ENCODE peak calls at places on chromosomes 11 and 22, in six cellular contexts. One of them, this sample, is unnamed.

GRCh38 chr11:82771781-82772180 is 38.1 kb upstream of the FAM181B start:
- DNase-seq in fibroblast of lung: no peak
- DNase-seq in cardiac muscle cell: no peak
- DNase-seq in psoas muscle: no peak
- DNase-seq in uterus: no peak
- DNase-seq in tibial nerve: no peak
- DNase-seq in this sample: no peak

GRCh38 chr11:68270334-68271022 is 1.3 kb downstream of the C11orf24 start:
- DNase-seq in fibroblast of lung: no peak
- DNase-seq in cardiac muscle cell: no peak
- DNase-seq in uterus: no peak
- DNase-seq in tibial nerve: peak; percentile 3
- DNase-seq in psoas muscle: no peak
- DNase-seq in this sample: no peak

GRCh38 chr22:47247609-47248240 is 485.3 kb downstream of the TBC1D22A start:
- DNase-seq in fibroblast of lung: no peak
- DNase-seq in cardiac muscle cell: no peak
- DNase-seq in psoas muscle: no peak
- DNase-seq in uterus: no peak
- DNase-seq in tibial nerve: no peak
- DNase-seq in this sample: no peak

GRCh38 chr22:30423296-30423958 is 2.1 kb upstream of the MTFP1 start:
- DNase-seq in uterus: peak; percentile 53
- DNase-seq in cardiac muscle cell: peak; percentile 51
- DNase-seq in fibroblast of lung: no peak
- DNase-seq in psoas muscle: no peak
- DNase-seq in tibial nerve: no peak
- DNase-seq in this sample: peak; percentile 69

GRCh38 chr11:73521621-73522020 is 76.3 kb downstream of the FAM168A start:
- DNase-seq in uterus: no peak
- DNase-seq in fibroblast of lung: no peak
- DNase-seq in psoas muscle: no peak
- DNase-seq in tibial nerve: no peak
- DNase-seq in cardiac muscle cell: no peak
- DNase-seq in this sample: no peak

GRCh38 chr11:57456960-57457642 is 3.2 kb upstream of the RTN4RL2 start:
- DNase-seq in tibial nerve: peak; percentile 95
- DNase-seq in uterus: peak; percentile 91
- DNase-seq in psoas muscle: peak; percentile 92
- DNase-seq in cardiac muscle cell: peak; percentile 91
- DNase-seq in fibroblast of lung: peak; percentile 87
- DNase-seq in this sample: peak; percentile 94

GRCh38 chr11:3022982-3023381 is 30.9 kb upstream of the NAP1L4 start:
- DNase-seq in tibial nerve: no peak
- DNase-seq in fibroblast of lung: peak; percentile 62
- DNase-seq in psoas muscle: no peak
- DNase-seq in uterus: no peak
- DNase-seq in cardiac muscle cell: no peak
- DNase-seq in this sample: no peak

GRCh38 chr11:43547900-43548381 is 132.6 kb upstream of the HSD17B12 start:
- DNase-seq in psoas muscle: peak; percentile 23
- DNase-seq in tibial nerve: no peak
- DNase-seq in uterus: peak; percentile 26
- DNase-seq in cardiac muscle cell: peak; percentile 19
- DNase-seq in fibroblast of lung: peak; percentile 11
- DNase-seq in this sample: peak; percentile 22

GRCh38 chr11:61571337-61571736 is 9.5 kb downstream of the SYT7 start:
- DNase-seq in psoas muscle: no peak
- DNase-seq in tibial nerve: no peak
- DNase-seq in fibroblast of lung: no peak
- DNase-seq in cardiac muscle cell: no peak
- DNase-seq in uterus: no peak
- DNase-seq in this sample: no peak

GRCh38 chr11:57974132-57974531 is 49.5 kb upstream of the OR9Q1 start:
- DNase-seq in uterus: no peak
- DNase-seq in tibial nerve: no peak
- DNase-seq in fibroblast of lung: no peak
- DNase-seq in cardiac muscle cell: no peak
- DNase-seq in psoas muscle: no peak
- DNase-seq in this sample: no peak

GRCh38 chr11:11296434-11296833 is 56.6 kb downstream of the CSNK2A3 start:
- DNase-seq in psoas muscle: no peak
- DNase-seq in uterus: no peak
- DNase-seq in tibial nerve: no peak
- DNase-seq in cardiac muscle cell: peak; percentile 89
- DNase-seq in fibroblast of lung: no peak
- DNase-seq in this sample: no peak

GRCh38 chr11:101618691-101619090 is 34.9 kb upstream of the TRPC6 start:
- DNase-seq in tibial nerve: no peak
- DNase-seq in uterus: no peak
- DNase-seq in cardiac muscle cell: no peak
- DNase-seq in psoas muscle: no peak
- DNase-seq in fibroblast of lung: peak; percentile 28
- DNase-seq in this sample: no peak

GRCh38 chr11:74204692-74205091 is 33.6 kb downstream of the PPME1 start:
- DNase-seq in tibial nerve: no peak
- DNase-seq in fibroblast of lung: no peak
- DNase-seq in uterus: no peak
- DNase-seq in cardiac muscle cell: no peak
- DNase-seq in psoas muscle: no peak
- DNase-seq in this sample: no peak

GRCh38 chr22:33652596-33652995 is 267.7 kb downstream of the LARGE1 start:
- DNase-seq in cardiac muscle cell: no peak
- DNase-seq in fibroblast of lung: no peak
- DNase-seq in psoas muscle: no peak
- DNase-seq in tibial nerve: no peak
- DNase-seq in uterus: no peak
- DNase-seq in this sample: no peak

GRCh38 chr22:41286639-41287091 is 678 bp upstream of the RANGAP1 start:
- DNase-seq in psoas muscle: no peak
- DNase-seq in cardiac muscle cell: no peak
- DNase-seq in tibial nerve: peak; percentile 16
- DNase-seq in fibroblast of lung: peak; percentile 33
- DNase-seq in uterus: no peak
- DNase-seq in this sample: no peak

GRCh38 chr11:88068848-88069554 is 106.2 kb downstream of the RAB38 start:
- DNase-seq in cardiac muscle cell: no peak
- DNase-seq in uterus: no peak
- DNase-seq in psoas muscle: no peak
- DNase-seq in tibial nerve: no peak
- DNase-seq in fibroblast of lung: no peak
- DNase-seq in this sample: no peak

GRCh38 chr22:42317691-42318547 is 47.5 kb upstream of the TCF20 start:
- DNase-seq in fibroblast of lung: no peak
- DNase-seq in cardiac muscle cell: no peak
- DNase-seq in uterus: peak; percentile 42
- DNase-seq in psoas muscle: no peak
- DNase-seq in tibial nerve: no peak
- DNase-seq in this sample: no peak

GRCh38 chr22:31240011-31240410 is 27.9 kb downstream of the LIMK2 start:
- DNase-seq in psoas muscle: no peak
- DNase-seq in fibroblast of lung: peak; percentile 12
- DNase-seq in tibial nerve: no peak
- DNase-seq in cardiac muscle cell: no peak
- DNase-seq in uterus: no peak
- DNase-seq in this sample: no peak

GRCh38 chr11:83785942-83786341 is 499.8 kb upstream of the CCDC90B start:
- DNase-seq in psoas muscle: no peak
- DNase-seq in cardiac muscle cell: no peak
- DNase-seq in fibroblast of lung: no peak
- DNase-seq in tibial nerve: no peak
- DNase-seq in uterus: no peak
- DNase-seq in this sample: no peak

GRCh38 chr22:24060375-24060788 is 49.3 kb downstream of the CABIN1 start:
- DNase-seq in fibroblast of lung: peak; percentile 90
- DNase-seq in cardiac muscle cell: no peak
- DNase-seq in psoas muscle: no peak
- DNase-seq in tibial nerve: peak; percentile 49
- DNase-seq in uterus: no peak
- DNase-seq in this sample: no peak

GRCh38 chr11:44813401-44813800 is 86.6 kb downstream of the TSPAN18 start:
- DNase-seq in fibroblast of lung: no peak
- DNase-seq in tibial nerve: no peak
- DNase-seq in uterus: no peak
- DNase-seq in cardiac muscle cell: no peak
- DNase-seq in psoas muscle: no peak
- DNase-seq in this sample: no peak

GRCh38 chr22:46319319-46319718 is 16.2 kb upstream of the TRMU start:
- DNase-seq in uterus: no peak
- DNase-seq in tibial nerve: no peak
- DNase-seq in cardiac muscle cell: no peak
- DNase-seq in psoas muscle: no peak
- DNase-seq in fibroblast of lung: no peak
- DNase-seq in this sample: no peak

GRCh38 chr11:16028406-16028805 is 327.9 kb downstream of the SOX6 start:
- DNase-seq in cardiac muscle cell: no peak
- DNase-seq in uterus: no peak
- DNase-seq in psoas muscle: no peak
- DNase-seq in fibroblast of lung: peak; percentile 34
- DNase-seq in tibial nerve: no peak
- DNase-seq in this sample: no peak

GRCh38 chr11:73931039-73931645 is 19.7 kb upstream of the DNAJB13 start:
- DNase-seq in cardiac muscle cell: peak; percentile 74
- DNase-seq in fibroblast of lung: peak; percentile 82
- DNase-seq in psoas muscle: no peak
- DNase-seq in tibial nerve: no peak
- DNase-seq in uterus: no peak
- DNase-seq in this sample: peak; percentile 32

GRCh38 chr11:15186146-15186545 is 71.4 kb downstream of the INSC start:
- DNase-seq in psoas muscle: no peak
- DNase-seq in cardiac muscle cell: no peak
- DNase-seq in uterus: no peak
- DNase-seq in tibial nerve: no peak
- DNase-seq in fibroblast of lung: peak; percentile 37
- DNase-seq in this sample: no peak

GRCh38 chr11:122170815-122171475 is 54.9 kb upstream of the BLID start:
- DNase-seq in tibial nerve: no peak
- DNase-seq in uterus: no peak
- DNase-seq in psoas muscle: no peak
- DNase-seq in cardiac muscle cell: no peak
- DNase-seq in fibroblast of lung: peak; percentile 60
- DNase-seq in this sample: no peak

GRCh38 chr11:33616552-33616951 is 84.1 kb downstream of the C11orf91 start:
- DNase-seq in cardiac muscle cell: no peak
- DNase-seq in fibroblast of lung: no peak
- DNase-seq in psoas muscle: no peak
- DNase-seq in uterus: no peak
- DNase-seq in tibial nerve: no peak
- DNase-seq in this sample: no peak

GRCh38 chr11:70715636-70716035 is 317.3 kb downstream of the CTTN start:
- DNase-seq in tibial nerve: no peak
- DNase-seq in cardiac muscle cell: no peak
- DNase-seq in uterus: no peak
- DNase-seq in fibroblast of lung: no peak
- DNase-seq in psoas muscle: no peak
- DNase-seq in this sample: no peak

GRCh38 chr11:110518809-110519514 is 89.2 kb downstream of the FDX1 start:
- DNase-seq in uterus: no peak
- DNase-seq in psoas muscle: no peak
- DNase-seq in tibial nerve: no peak
- DNase-seq in cardiac muscle cell: no peak
- DNase-seq in fibroblast of lung: no peak
- DNase-seq in this sample: no peak

GRCh38 chr11:37973926-37974325 is 1375.9 kb upstream of the RAG2 start:
- DNase-seq in uterus: no peak
- DNase-seq in tibial nerve: no peak
- DNase-seq in psoas muscle: no peak
- DNase-seq in cardiac muscle cell: no peak
- DNase-seq in fibroblast of lung: no peak
- DNase-seq in this sample: no peak

GRCh38 chr22:19694696-19695095 is 19.6 kb upstream of the SEPTIN5 start:
- DNase-seq in cardiac muscle cell: no peak
- DNase-seq in tibial nerve: no peak
- DNase-seq in uterus: no peak
- DNase-seq in fibroblast of lung: no peak
- DNase-seq in psoas muscle: no peak
- DNase-seq in this sample: no peak
- H3K4me1 ChIP-seq in cardiac muscle cell: peaks cover 3% of the 10 kb centered on the region
- H3K4me1 ChIP-seq in tibial nerve: peaks cover 20% of the 10 kb centered on the region
- H3K4me1 ChIP-seq in uterus: no peaks in the 10 kb centered on the region
- H3K4me1 ChIP-seq in fibroblast of lung: no peaks in the 10 kb centered on the region
- H3K4me1 ChIP-seq in psoas muscle: no peaks in the 10 kb centered on the region
- H3K4me1 ChIP-seq in this sample: no peaks in the 10 kb centered on the region

GRCh38 chr11:26948881-26949280 is 45.0 kb upstream of the FIBIN start:
- DNase-seq in tibial nerve: no peak
- DNase-seq in psoas muscle: no peak
- DNase-seq in uterus: no peak
- DNase-seq in fibroblast of lung: no peak
- DNase-seq in cardiac muscle cell: no peak
- DNase-seq in this sample: no peak

GRCh38 chr11:26950260-26950719 is 43.6 kb upstream of the FIBIN start:
- DNase-seq in tibial nerve: no peak
- DNase-seq in uterus: no peak
- DNase-seq in cardiac muscle cell: no peak
- DNase-seq in fibroblast of lung: peak; percentile 88
- DNase-seq in psoas muscle: peak; percentile 12
- DNase-seq in this sample: peak; percentile 33

GRCh38 chr11:26953770-26954392 is 40.0 kb upstream of the FIBIN start:
- DNase-seq in cardiac muscle cell: no peak
- DNase-seq in psoas muscle: no peak
- DNase-seq in tibial nerve: no peak
- DNase-seq in uterus: no peak
- DNase-seq in fibroblast of lung: peak; percentile 70
- DNase-seq in this sample: no peak

GRCh38 chr11:26949846-26950245 is 44.1 kb upstream of the FIBIN start:
- DNase-seq in tibial nerve: no peak
- DNase-seq in uterus: no peak
- DNase-seq in psoas muscle: no peak
- DNase-seq in cardiac muscle cell: no peak
- DNase-seq in fibroblast of lung: no peak
- DNase-seq in this sample: no peak

GRCh38 chr11:26951849-26952515 is 41.9 kb upstream of the FIBIN start:
- DNase-seq in psoas muscle: no peak
- DNase-seq in fibroblast of lung: no peak
- DNase-seq in uterus: peak; percentile 24
- DNase-seq in cardiac muscle cell: no peak
- DNase-seq in tibial nerve: no peak
- DNase-seq in this sample: no peak
- H3K4me1 ChIP-seq in psoas muscle: no peaks in the 10 kb centered on the region
- H3K4me1 ChIP-seq in fibroblast of lung: peaks cover 8% of the 10 kb centered on the region
- H3K4me1 ChIP-seq in uterus: no peaks in the 10 kb centered on the region
- H3K4me1 ChIP-seq in cardiac muscle cell: no peaks in the 10 kb centered on the region
- H3K4me1 ChIP-seq in tibial nerve: peaks cover 16% of the 10 kb centered on the region
- H3K4me1 ChIP-seq in this sample: no peaks in the 10 kb centered on the region

GRCh38 chr11:35046606-35047005 is 92.4 kb upstream of the CD44 start:
- DNase-seq in fibroblast of lung: no peak
- DNase-seq in psoas muscle: no peak
- DNase-seq in cardiac muscle cell: no peak
- DNase-seq in uterus: no peak
- DNase-seq in tibial nerve: no peak
- DNase-seq in this sample: no peak
- H3K4me1 ChIP-seq in fibroblast of lung: peaks cover 4% of the 10 kb centered on the region
- H3K4me1 ChIP-seq in psoas muscle: peaks cover 27% of the 10 kb centered on the region
- H3K4me1 ChIP-seq in cardiac muscle cell: peaks cover 32% of the 10 kb centered on the region
- H3K4me1 ChIP-seq in uterus: no peaks in the 10 kb centered on the region
- H3K4me1 ChIP-seq in tibial nerve: no peaks in the 10 kb centered on the region
- H3K4me1 ChIP-seq in this sample: no peaks in the 10 kb centered on the region

DNA sequence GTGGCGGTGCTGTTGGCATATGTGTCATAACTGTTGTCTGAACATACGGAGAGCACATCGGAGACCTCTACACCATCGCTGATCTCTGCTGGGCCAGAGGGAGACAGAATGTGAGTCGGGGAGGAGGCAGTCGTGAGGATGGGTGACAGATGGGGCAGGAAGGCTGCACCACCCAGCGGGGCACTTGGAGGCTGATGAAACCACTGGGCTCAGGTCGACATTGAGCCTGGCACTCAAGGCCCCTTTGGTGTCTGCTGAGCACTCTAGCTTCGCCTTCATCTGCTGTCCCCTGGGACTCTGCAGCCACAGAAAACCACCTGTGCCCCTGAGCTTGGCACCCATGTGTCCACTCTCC is 2.5 kb upstream of the KLHL35 start:
- DNase-seq in cardiac muscle cell: no peak
- DNase-seq in uterus: no peak
- DNase-seq in psoas muscle: peak; percentile 4
- DNase-seq in fibroblast of lung: no peak
- DNase-seq in tibial nerve: no peak
- DNase-seq in this sample: no peak
- H3K4me1 ChIP-seq in cardiac muscle cell: no peaks in the 10 kb centered on the region
- H3K4me1 ChIP-seq in uterus: peaks cover 1% of the 10 kb centered on the region
- H3K4me1 ChIP-seq in psoas muscle: no peaks in the 10 kb centered on the region
- H3K4me1 ChIP-seq in fibroblast of lung: no peaks in the 10 kb centered on the region
- H3K4me1 ChIP-seq in tibial nerve: peaks cover 32% of the 10 kb centered on the region
- H3K4me1 ChIP-seq in this sample: peaks cover under 1% of the 10 kb centered on the region